ENCODE peak calls at places on chromosomes 12 and 14, in five cellular contexts. Q is body of pancreas; L is NCI-H2029 treated with DMSO at 0.1 percent for 48 hours; V is MM.1S; O is stimulated activated CD4-positive, alpha-beta T cell treated with anti-CD3 and anti-CD28 coated beads, Interleukin-1b, Interleukin-23, amount 100 ng/mL, for 1 hour. S is an unnamed sample.

GRCh38 chr14:105660816-105661531 is 134.6 kb downstream of the TMEM121 start:
- DNase-seq in V (no peak), L (no peak), O (no peak), Q (no peak), S (no peak)

GRCh38 chr14:50109342-50109741 is 7.0 kb downstream of the VCPKMT start:
- DNase-seq in Q (no peak), V (no peak), O (no peak), L (no peak), S (no peak)

GRCh38 chr14:104634031-104634760 is 29.6 kb upstream of the TMEM179 start:
- DNase-seq in V (no peak), O (no peak), Q (no peak), L (no peak), S (no peak)

GRCh38 chr12:68364893-68365725 is 32.9 kb upstream of the MDM1 start:
- DNase-seq in O (peak), Q (peak), V (peak), L (no peak), S (peak)

GRCh38 chr12:113220593-113221180 is 577 bp upstream of the TPCN1 start:
- DNase-seq in V (no peak), O (no peak), L (no peak), Q (no peak), S (no peak)

GRCh38 chr14:51368721-51369163 is 128.7 kb downstream of the TMX1 start:
- DNase-seq in Q (no peak), L (no peak), V (no peak), O (no peak), S (peak)

GRCh38 chr12:52783563-52784316 is 6.6 kb upstream of the KRT76 start:
- DNase-seq in O (no peak), Q (no peak), V (no peak), L (no peak), S (no peak)

GRCh38 chr14:89660183-89660582 is 243.2 kb upstream of the FOXN3 start:
- DNase-seq in O (no peak), L (no peak), V (peak), Q (no peak), S (no peak)

GRCh38 chr14:101113835-101114725 is 210.6 kb upstream of the RTL1 start:
- DNase-seq in O (no peak), Q (no peak), V (no peak), L (no peak), S (no peak)

GRCh38 chr14:93034671-93034994 is 81.1 kb downstream of the ITPK1 start:
- DNase-seq in O (no peak), L (no peak), V (no peak), Q (no peak), S (no peak)

GRCh38 chr12:46390304-46390703 is 17.7 kb upstream of the SLC38A2 start:
- DNase-seq in V (peak), Q (no peak), O (no peak), L (no peak), S (no peak)

GRCh38 chr14:96762650-96763049 is 34.5 kb upstream of the VRK1 start:
- DNase-seq in O (no peak), L (peak), Q (no peak), V (peak), S (peak)

GRCh38 chr12:16610006-16610520 is 4.1 kb upstream of the LMO3 start:
- DNase-seq in V (no peak), Q (no peak), L (no peak), O (no peak), S (no peak)

GRCh38 chr12:65430571-65431306 is 152.3 kb downstream of the MSRB3 start:
- DNase-seq in Q (no peak), L (no peak), V (no peak), O (no peak), S (no peak)

GRCh38 chr14:82854131-82854530 is 1320.5 kb upstream of the SEL1L start:
- DNase-seq in O (no peak), V (no peak), L (no peak), Q (no peak), S (no peak)

GRCh38 chr12:17108877-17109520 is 503.0 kb upstream of the LMO3 start:
- DNase-seq in Q (no peak), V (no peak), O (no peak), L (no peak), S (no peak)

GRCh38 chr14:105201928-105202513 is 20.9 kb upstream of the NUDT14 start:
- DNase-seq in L (no peak), V (no peak), O (no peak), Q (no peak), S (no peak)

GRCh38 chr12:8813963-8814362 is 8.5 kb upstream of the A2ML1 start:
- DNase-seq in O (no peak), V (no peak), Q (no peak), L (no peak), S (no peak)

GRCh38 chr14:54025661-54026060 is 69.0 kb upstream of the BMP4 start:
- DNase-seq in V (no peak), Q (no peak), O (no peak), L (no peak), S (peak)

GRCh38 chr14:68266998-68267397 is 447.4 kb downstream of the RAD51B start:
- DNase-seq in O (no peak), V (no peak), L (no peak), Q (no peak), S (no peak)

GRCh38 chr14:39023939-39024871 is 78.8 kb downstream of the SEC23A start:
- DNase-seq in L (no peak), Q (no peak), V (no peak), O (no peak), S (no peak)

GRCh38 chr12:93851245-93851665 is 174.1 kb downstream of the CRADD start:
- DNase-seq in V (no peak), O (no peak), Q (no peak), L (no peak), S (no peak)

GRCh38 chr12:50765325-50765911 is 1.5 kb downstream of the ATF1 start:
- DNase-seq in O (no peak), V (peak), Q (peak), L (peak), S (peak)

GRCh38 chr12:15956413-15957185 is 45.5 kb downstream of the DERA start:
- DNase-seq in V (no peak), O (no peak), L (no peak), Q (no peak), S (no peak)

GRCh38 chr12:106080111-106080732 is 58.5 kb downstream of the NUAK1 start:
- DNase-seq in Q (no peak), O (no peak), L (no peak), V (no peak), S (no peak)

GRCh38 chr14:68841030-68841809 is 48.4 kb upstream of the ZFP36L1 start:
- DNase-seq in O (no peak), Q (no peak), L (no peak), V (no peak), S (no peak)

GRCh38 chr14:63388766-63389431 is 70.2 kb upstream of the GPHB5 start:
- DNase-seq in L (no peak), O (no peak), V (peak), Q (peak), S (peak)

GRCh38 chr14:29453045-29453444 is 474.6 kb downstream of the PRKD1 start:
- DNase-seq in O (no peak), V (peak), L (no peak), Q (no peak), S (no peak)

S was measured in mucosa of descending colon.